ENCODE peak calls at places on chromosomes 13 and 19, in six cellular contexts. One of them, this sample, is unnamed.

GRCh38 chr13:97142452-97142851 is 79.7 kb upstream of the MBNL2 start:
- DNase-seq in pulmonary artery endothelial cell: no peak
- DNase-seq in NCI-H1092 treated with DMSO at 0.1 percent for 48 hours: no peak
- DNase-seq in fibroblast of the conjunctiva: no peak
- DNase-seq in fibroblast of villous mesenchyme: peak
- DNase-seq in psoas muscle: peak
- DNase-seq in this sample: peak

GRCh38 chr13:109955598-109955997 is 169.2 kb upstream of the IRS2 start:
- DNase-seq in NCI-H1092 treated with DMSO at 0.1 percent for 48 hours: no peak
- DNase-seq in psoas muscle: no peak
- DNase-seq in pulmonary artery endothelial cell: no peak
- DNase-seq in fibroblast of the conjunctiva: peak
- DNase-seq in fibroblast of villous mesenchyme: peak
- DNase-seq in this sample: no peak

GRCh38 chr19:5281588-5281987 is 59.0 kb downstream of the PTPRS start:
- DNase-seq in NCI-H1092 treated with DMSO at 0.1 percent for 48 hours: no peak
- DNase-seq in fibroblast of the conjunctiva: no peak
- DNase-seq in pulmonary artery endothelial cell: no peak
- DNase-seq in psoas muscle: peak
- DNase-seq in fibroblast of villous mesenchyme: peak
- DNase-seq in this sample: peak

GRCh38 chr19:33819496-33819874 is 22.8 kb downstream of the KCTD15 start:
- DNase-seq in fibroblast of the conjunctiva: no peak
- DNase-seq in fibroblast of villous mesenchyme: no peak
- DNase-seq in psoas muscle: no peak
- DNase-seq in pulmonary artery endothelial cell: no peak
- DNase-seq in NCI-H1092 treated with DMSO at 0.1 percent for 48 hours: no peak
- DNase-seq in this sample: no peak

GRCh38 chr13:41427700-41428099 is 29.6 kb upstream of the RGCC start:
- DNase-seq in NCI-H1092 treated with DMSO at 0.1 percent for 48 hours: no peak
- DNase-seq in pulmonary artery endothelial cell: no peak
- DNase-seq in psoas muscle: no peak
- DNase-seq in fibroblast of the conjunctiva: no peak
- DNase-seq in fibroblast of villous mesenchyme: no peak
- DNase-seq in this sample: no peak

GRCh38 chr13:107342747-107343146 is 774.8 kb upstream of the ARGLU1 start:
- DNase-seq in NCI-H1092 treated with DMSO at 0.1 percent for 48 hours: no peak
- DNase-seq in fibroblast of the conjunctiva: no peak
- DNase-seq in fibroblast of villous mesenchyme: no peak
- DNase-seq in psoas muscle: no peak
- DNase-seq in pulmonary artery endothelial cell: no peak
- DNase-seq in this sample: no peak

GRCh38 chr13:98143601-98144500 is 957 bp downstream of the FARP1 start:
- DNase-seq in psoas muscle: peak
- DNase-seq in NCI-H1092 treated with DMSO at 0.1 percent for 48 hours: peak
- DNase-seq in pulmonary artery endothelial cell: no peak
- DNase-seq in fibroblast of the conjunctiva: no peak
- DNase-seq in fibroblast of villous mesenchyme: peak
- DNase-seq in this sample: peak

GRCh38 chr13:46181799-46182490 is at the start of gene LCP1:
- DNase-seq in psoas muscle: no peak
- DNase-seq in fibroblast of villous mesenchyme: no peak
- DNase-seq in NCI-H1092 treated with DMSO at 0.1 percent for 48 hours: no peak
- DNase-seq in fibroblast of the conjunctiva: no peak
- DNase-seq in pulmonary artery endothelial cell: no peak
- DNase-seq in this sample: no peak

GRCh38 chr13:113139580-113139979 is 17.0 kb downstream of the F10 start:
- DNase-seq in fibroblast of the conjunctiva: no peak
- DNase-seq in fibroblast of villous mesenchyme: no peak
- DNase-seq in pulmonary artery endothelial cell: no peak
- DNase-seq in psoas muscle: no peak
- DNase-seq in NCI-H1092 treated with DMSO at 0.1 percent for 48 hours: no peak
- DNase-seq in this sample: no peak

GRCh38 chr13:35496761-35497386 is 20.4 kb upstream of the MAB21L1 start:
- DNase-seq in psoas muscle: no peak
- DNase-seq in NCI-H1092 treated with DMSO at 0.1 percent for 48 hours: no peak
- DNase-seq in fibroblast of the conjunctiva: no peak
- DNase-seq in pulmonary artery endothelial cell: no peak
- DNase-seq in fibroblast of villous mesenchyme: peak
- DNase-seq in this sample: no peak

GRCh38 chr13:98504371-98504963 is 72.4 kb downstream of the STK24 start:
- DNase-seq in fibroblast of villous mesenchyme: no peak
- DNase-seq in psoas muscle: no peak
- DNase-seq in NCI-H1092 treated with DMSO at 0.1 percent for 48 hours: no peak
- DNase-seq in pulmonary artery endothelial cell: no peak
- DNase-seq in fibroblast of the conjunctiva: no peak
- DNase-seq in this sample: no peak

GRCh38 chr13:79338343-79338742 is 67.7 kb downstream of the RBM26 start:
- DNase-seq in fibroblast of villous mesenchyme: no peak
- DNase-seq in psoas muscle: no peak
- DNase-seq in NCI-H1092 treated with DMSO at 0.1 percent for 48 hours: no peak
- DNase-seq in pulmonary artery endothelial cell: no peak
- DNase-seq in fibroblast of the conjunctiva: no peak
- DNase-seq in this sample: no peak

GRCh38 chr13:102591988-102592781 is 4.6 kb upstream of the TPP2 start:
- DNase-seq in fibroblast of the conjunctiva: peak
- DNase-seq in psoas muscle: peak
- DNase-seq in pulmonary artery endothelial cell: peak
- DNase-seq in fibroblast of villous mesenchyme: peak
- DNase-seq in NCI-H1092 treated with DMSO at 0.1 percent for 48 hours: peak
- DNase-seq in this sample: peak

GRCh38 chr19:42208612-42209011 is 8.9 kb downstream of the DEDD2 start:
- DNase-seq in NCI-H1092 treated with DMSO at 0.1 percent for 48 hours: no peak
- DNase-seq in fibroblast of villous mesenchyme: no peak
- DNase-seq in fibroblast of the conjunctiva: no peak
- DNase-seq in pulmonary artery endothelial cell: no peak
- DNase-seq in psoas muscle: peak
- DNase-seq in this sample: peak

GRCh38 chr13:114154476-114154875 is 22.1 kb upstream of the RASA3 start:
- DNase-seq in psoas muscle: no peak
- DNase-seq in NCI-H1092 treated with DMSO at 0.1 percent for 48 hours: no peak
- DNase-seq in fibroblast of villous mesenchyme: no peak
- DNase-seq in pulmonary artery endothelial cell: no peak
- DNase-seq in fibroblast of the conjunctiva: no peak
- DNase-seq in this sample: no peak

GRCh38 chr19:54662730-54663129 is at the start of gene LILRB4:
- DNase-seq in psoas muscle: peak
- DNase-seq in fibroblast of villous mesenchyme: no peak
- DNase-seq in fibroblast of the conjunctiva: no peak
- DNase-seq in NCI-H1092 treated with DMSO at 0.1 percent for 48 hours: no peak
- DNase-seq in pulmonary artery endothelial cell: no peak
- DNase-seq in this sample: peak

GRCh38 chr13:29733069-29733700 is 117.2 kb downstream of the UBL3 start:
- DNase-seq in pulmonary artery endothelial cell: no peak
- DNase-seq in psoas muscle: no peak
- DNase-seq in fibroblast of villous mesenchyme: peak
- DNase-seq in fibroblast of the conjunctiva: no peak
- DNase-seq in NCI-H1092 treated with DMSO at 0.1 percent for 48 hours: no peak
- DNase-seq in this sample: no peak

This sample was measured in left ventricle myocardium inferior.